ENCODE peak calls at places on chromosomes 1 and 21, in eight cellular contexts. T is Caco-2, C is spleen, R is progenitor cell of endocrine pancreas, H is Calu3, I is psoas muscle, U is lung, X is mesothelial cell of epicardium. E is an unnamed sample.

GRCh38 chr1:28578696-28579218 is 13.3 kb upstream of the RAB42 start:
- DNase-seq in C (no peak), I (no peak), R (no peak), U (no peak), T (no peak), H (no peak), X (no peak), E (no peak)

GRCh38 chr1:10161541-10162290 is 48.7 kb upstream of the KIF1B start:
- DNase-seq in H (no peak), U (no peak), I (peak; percentile 82), T (no peak), R (no peak), C (no peak), X (no peak), E (no peak)

GRCh38 chr1:43303477-43304286 is 2.9 kb downstream of the TIE1 start:
- DNase-seq in T (no peak), R (no peak), U (no peak), I (no peak), H (no peak), X (no peak), C (peak; percentile 31), E (no peak)

GRCh38 chr1:176559474-176560390 is 96.8 kb downstream of the PAPPA2 start:
- DNase-seq in R (peak; percentile 59), U (peak; percentile 48), H (peak; percentile 64), T (peak; percentile 60), C (no peak), I (no peak), X (peak; percentile 40), E (peak; percentile 65)

GRCh38 chr1:229224308-229224707 is 46.6 kb upstream of the RAB4A start:
- DNase-seq in U (no peak), R (no peak), C (no peak), T (no peak), X (no peak), I (no peak), H (no peak), E (no peak)

GRCh38 chr21:36949171-36950141 is 17.0 kb downstream of the HLCS start:
- DNase-seq in U (no peak), T (no peak), C (no peak), X (no peak), R (no peak), H (no peak), I (no peak), E (no peak)

GRCh38 chr1:167082511-167083027 is 7.6 kb downstream of the GPA33 start:
- DNase-seq in H (peak; percentile 77), R (no peak), T (peak; percentile 66), U (peak; percentile 37), I (no peak), C (no peak), X (no peak), E (no peak)

GRCh38 chr1:152374451-152374850 is 14.6 kb upstream of the FLG2 start:
- DNase-seq in H (no peak), X (no peak), U (no peak), C (no peak), T (no peak), I (no peak), R (no peak), E (no peak)

GRCh38 chr1:234295039-234295438 is 78.2 kb upstream of the COA6 start:
- DNase-seq in H (no peak), R (no peak), T (no peak), U (no peak), I (no peak), C (no peak), X (no peak), E (no peak)

GRCh38 chr1:162087118-162087517 is 17.6 kb downstream of the NOS1AP start:
- DNase-seq in R (no peak), H (no peak), X (no peak), I (no peak), C (no peak), T (no peak), U (no peak), E (no peak)

GRCh38 chr1:208409171-208409570 is 165.0 kb upstream of the PLXNA2 start:
- DNase-seq in U (no peak), I (no peak), T (no peak), X (no peak), C (no peak), R (no peak), H (no peak), E (no peak)

GRCh38 chr1:92990828-92991227 is 29.6 kb upstream of the DIPK1A start:
- DNase-seq in H (no peak), X (no peak), U (no peak), I (no peak), C (no peak), R (no peak), T (no peak), E (no peak)

GRCh38 chr1:30670195-30671060 is 53.0 kb downstream of the MATN1 start:
- DNase-seq in T (no peak), H (no peak), R (no peak), I (peak; percentile 43), X (no peak), U (no peak), C (peak; percentile 21), E (no peak)

GRCh38 chr1:41175546-41175945 is 66.6 kb downstream of the SCMH1 start:
- DNase-seq in C (no peak), U (no peak), X (no peak), R (no peak), H (no peak), I (no peak), T (no peak), E (no peak)

GRCh38 chr1:110780600-110781484 is 92.1 kb upstream of the CD53 start:
- DNase-seq in R (peak; percentile 48), H (peak; percentile 54), C (peak; percentile 78), I (peak; percentile 61), T (peak; percentile 43), X (peak; percentile 34), U (peak; percentile 78), E (peak; percentile 65)

GRCh38 chr1:153122831-153123421 is 9.6 kb upstream of the SPRR2F start:
- DNase-seq in C (no peak), X (peak; percentile 34), I (no peak), U (no peak), R (no peak), T (peak; percentile 20), H (peak; percentile 82), E (no peak)

GRCh38 chr1:226690460-226690982 is 48.6 kb downstream of the ITPKB start:
- DNase-seq in R (no peak), I (no peak), C (no peak), T (no peak), U (peak; percentile 48), H (no peak), X (no peak), E (no peak)

GRCh38 chr1:193058529-193059281 is 455 bp downstream of the UCHL5 start:
- DNase-seq in C (peak; percentile 87), I (no peak), U (peak; percentile 62), R (peak; percentile 11), X (no peak), H (peak; percentile 44), T (peak; percentile 52), E (no peak)

GRCh38 chr1:159923203-159924024 is 1.9 kb downstream of the TAGLN2 start:
- DNase-seq in C (peak; percentile 94), T (peak; percentile 62), H (peak; percentile 90), R (peak; percentile 39), X (peak; percentile 48), U (peak; percentile 89), I (peak; percentile 87), E (no peak)

GRCh38 chr1:2412773-2413494 is 570 bp upstream of the PEX10 start:
- DNase-seq in I (no peak), X (no peak), C (peak; percentile 90), U (no peak), T (peak; percentile 32), H (peak; percentile 21), R (no peak), E (no peak)

DNA sequence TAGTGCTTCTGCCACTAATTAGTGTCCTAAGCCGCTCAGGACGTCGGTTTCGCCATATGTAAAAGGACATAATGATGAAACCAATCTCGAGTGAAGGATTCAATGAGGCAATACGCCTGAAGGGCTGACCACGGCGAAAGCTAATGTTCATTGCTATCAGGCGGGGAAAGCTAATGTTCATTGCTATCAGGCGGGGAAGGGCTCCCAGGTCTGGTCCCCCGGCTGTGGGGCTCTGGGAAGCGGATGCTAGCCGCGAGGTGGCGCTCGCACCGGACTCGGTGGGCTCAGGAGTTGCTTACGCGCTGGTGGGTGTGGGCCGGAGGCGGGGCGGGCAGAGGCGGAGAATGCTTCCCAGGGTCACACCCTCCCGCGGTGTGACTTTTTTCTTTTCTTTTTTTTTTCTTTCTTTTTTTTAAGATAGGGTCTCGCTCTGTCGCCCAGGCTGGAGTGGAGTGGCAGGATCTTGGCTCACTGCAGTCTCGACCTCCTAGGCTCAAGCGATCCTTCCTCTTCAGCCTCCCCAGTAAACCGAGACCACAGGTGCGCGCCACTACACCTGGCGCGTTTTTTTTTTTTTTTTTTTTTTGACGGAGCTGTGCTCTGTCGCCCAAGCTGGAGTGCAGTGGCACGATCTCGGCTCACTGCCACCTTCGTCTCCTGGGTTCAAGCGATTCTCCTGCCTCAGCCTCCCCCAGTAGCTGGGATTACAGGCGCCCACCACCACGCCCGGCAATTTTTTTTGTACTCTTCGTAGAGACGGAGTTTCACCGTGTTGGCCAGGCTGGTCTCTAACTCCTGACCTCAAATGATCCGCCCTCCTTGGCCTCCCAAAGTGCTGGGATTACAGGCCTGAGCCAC is 1.1 kb upstream of the PEAR1 start:
- DNase-seq in T (peak; percentile 95), R (peak; percentile 89), X (peak; percentile 91), C (peak; percentile 95), I (peak; percentile 94), U (peak; percentile 87), H (peak; percentile 96), E (peak; percentile 98)
- TF ChIP-seq CTCF in T (peak; percentile 83), R (peak; percentile 90), X (peak; percentile 78), C (peak; percentile 81), I (peak; percentile 79), U (peak; percentile 80), H (peak; percentile 71), E (peak; percentile 92)

GRCh38 chr1:244833734-244834595 is 1.5 kb upstream of the COX20 start:
- DNase-seq in C (peak; percentile 87), X (no peak), H (peak; percentile 66), U (peak; percentile 46), T (peak; percentile 86), I (peak; percentile 71), R (peak; percentile 12), E (peak; percentile 43)
- TF ChIP-seq CTCF in C (peak; percentile 33), X (peak; percentile 14), H (no peak), U (no peak), T (no peak), I (peak; percentile 7), R (peak; percentile 46), E (peak; percentile 57)

GRCh38 chr21:42239973-42240372 is 21.0 kb downstream of the ABCG1 start:
- DNase-seq in U (no peak), I (peak; percentile 32), X (no peak), R (no peak), C (no peak), T (no peak), H (no peak), E (no peak)
- TF ChIP-seq CTCF in U (no peak), I (no peak), X (no peak), R (peak; percentile 21), C (no peak), T (no peak), H (no peak), E (peak; percentile 19)

DNA sequence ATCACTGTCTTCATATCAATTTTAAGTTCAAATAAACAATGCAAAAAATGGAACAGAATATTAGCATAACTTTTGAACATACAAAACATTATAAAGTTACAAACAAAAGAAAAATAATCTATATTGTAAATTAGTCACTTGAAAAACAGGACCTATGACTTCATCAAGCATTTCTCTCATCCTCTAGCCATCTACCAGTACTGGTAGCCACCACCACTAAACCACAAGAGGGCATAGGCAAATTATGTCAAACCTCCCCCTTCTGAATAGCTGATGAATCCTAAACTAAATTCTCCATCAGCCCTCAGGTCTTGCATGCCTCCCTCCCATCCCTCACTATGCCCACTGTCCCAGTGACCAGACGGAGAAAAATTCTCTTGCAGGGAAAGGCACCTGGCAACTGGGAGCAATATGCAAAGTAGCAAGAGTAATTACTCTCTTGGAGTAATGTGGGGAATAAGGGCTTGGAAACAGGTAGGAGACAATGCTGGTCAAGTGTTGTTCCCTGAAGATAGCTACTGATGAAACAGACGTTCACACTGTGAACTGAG is 37.1 kb downstream of the SSX2IP start:
- DNase-seq in C (no peak), X (no peak), U (no peak), I (no peak), R (no peak), T (no peak), H (no peak), E (no peak)
- TF ChIP-seq CTCF in C (no peak), X (no peak), U (no peak), I (no peak), R (no peak), T (no peak), H (no peak), E (no peak)